ENCODE peak calls at places on chromosomes 1 and 21, in four cellular contexts. L is hepatocyte, H is fibroblast of mammary gland, Y is fibroblast of the aortic adventitia. I is an unnamed sample.

GRCh38 chr1:214124915-214125314 is 137.1 kb downstream of the PROX1 start:
- DNase-seq in H (no peak), L (no peak), Y (no peak), I (no peak)

GRCh38 chr1:24551290-24551859 is 4.5 kb upstream of the NCMAP start:
- DNase-seq in Y (no peak), H (no peak), L (no peak), I (no peak)

GRCh38 chr1:59243544-59243943 is 53.4 kb upstream of the FGGY start:
- DNase-seq in Y (no peak), L (no peak), H (no peak), I (no peak)

GRCh38 chr21:15659768-15660423 is 69.9 kb upstream of the USP25 start:
- DNase-seq in Y (no peak), L (peak), H (peak), I (no peak)

GRCh38 chr1:227898502-227899140 is 49.1 kb downstream of the WNT9A start:
- DNase-seq in L (no peak), Y (no peak), H (no peak), I (no peak)

GRCh38 chr1:198423701-198424100 is 116.8 kb downstream of the ATP6V1G3 start:
- DNase-seq in L (no peak), H (no peak), Y (no peak), I (no peak)

GRCh38 chr21:44300262-44300959 is 558 bp downstream of the PFKL start:
- DNase-seq in Y (peak), L (peak), H (peak), I (peak)

GRCh38 chr1:58852731-58853485 is 69.1 kb upstream of the JUN start:
- DNase-seq in Y (no peak), H (no peak), L (no peak), I (no peak)

GRCh38 chr1:226883630-226884029 is 13.2 kb downstream of the PSEN2 start:
- DNase-seq in L (no peak), Y (no peak), H (no peak), I (no peak)

GRCh38 chr1:10932088-10932487 is 80.4 kb upstream of the TARDBP start:
- DNase-seq in H (no peak), Y (no peak), L (no peak), I (no peak)

GRCh38 chr1:85148524-85149250 is 52.1 kb downstream of the SYDE2 start:
- DNase-seq in L (no peak), Y (peak), H (peak), I (peak)

GRCh38 chr1:226109829-226110248 is 47.3 kb downstream of the H3-3A start:
- DNase-seq in L (peak), H (peak), Y (peak), I (peak)

GRCh38 chr1:183327429-183328290 is 90.5 kb downstream of the NMNAT2 start:
- DNase-seq in Y (peak), L (no peak), H (peak), I (no peak)

GRCh38 chr1:212683357-212683722 is 16.3 kb downstream of the BATF3 start:
- DNase-seq in H (no peak), L (no peak), Y (no peak), I (no peak)

GRCh38 chr1:227356582-227357228 is 38.4 kb upstream of the CDC42BPA start:
- DNase-seq in L (peak), Y (peak), H (no peak), I (peak)

GRCh38 chr1:204128464-204128963 is 23.3 kb downstream of the ETNK2 start:
- DNase-seq in H (peak), Y (no peak), L (no peak), I (no peak)
- TF ChIP-seq CTCF in H (no peak), Y (no peak), L (no peak), I (no peak)

DNA sequence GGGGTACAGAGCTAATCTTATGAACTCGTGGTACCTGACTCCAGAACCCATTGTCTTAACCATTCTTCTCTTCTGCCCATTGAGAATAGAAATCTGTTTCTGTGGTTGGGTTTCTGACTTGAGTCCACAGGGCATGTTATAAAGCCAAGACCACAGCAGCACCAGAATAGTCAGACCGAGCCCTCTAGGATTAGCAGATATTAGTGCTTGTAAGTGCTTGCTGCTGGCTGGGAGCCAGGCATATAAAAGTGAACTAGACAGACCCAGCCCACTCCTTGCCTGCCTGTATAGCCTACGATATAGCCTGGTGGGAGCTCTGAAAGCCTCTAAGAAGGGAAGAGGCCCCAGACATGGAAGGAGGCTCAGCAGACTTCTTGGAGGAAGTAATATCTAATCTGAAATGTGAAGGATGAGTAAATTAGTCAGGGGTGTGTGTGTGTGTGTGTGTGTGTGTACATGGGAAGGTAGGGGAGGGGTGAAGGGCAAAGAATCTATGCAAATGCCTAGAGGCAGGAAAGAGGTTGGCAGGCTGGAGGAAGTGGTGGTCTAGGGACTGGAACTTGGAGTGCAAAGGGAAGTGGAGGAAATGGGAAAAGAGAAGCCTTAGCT is 169.4 kb downstream of the LMX1A start:
- DNase-seq in Y (no peak), L (peak), H (no peak), I (no peak)
- H3K4me3 ChIP-seq in Y (no peak), L (no peak), H (no peak), I (no peak)

DNA sequence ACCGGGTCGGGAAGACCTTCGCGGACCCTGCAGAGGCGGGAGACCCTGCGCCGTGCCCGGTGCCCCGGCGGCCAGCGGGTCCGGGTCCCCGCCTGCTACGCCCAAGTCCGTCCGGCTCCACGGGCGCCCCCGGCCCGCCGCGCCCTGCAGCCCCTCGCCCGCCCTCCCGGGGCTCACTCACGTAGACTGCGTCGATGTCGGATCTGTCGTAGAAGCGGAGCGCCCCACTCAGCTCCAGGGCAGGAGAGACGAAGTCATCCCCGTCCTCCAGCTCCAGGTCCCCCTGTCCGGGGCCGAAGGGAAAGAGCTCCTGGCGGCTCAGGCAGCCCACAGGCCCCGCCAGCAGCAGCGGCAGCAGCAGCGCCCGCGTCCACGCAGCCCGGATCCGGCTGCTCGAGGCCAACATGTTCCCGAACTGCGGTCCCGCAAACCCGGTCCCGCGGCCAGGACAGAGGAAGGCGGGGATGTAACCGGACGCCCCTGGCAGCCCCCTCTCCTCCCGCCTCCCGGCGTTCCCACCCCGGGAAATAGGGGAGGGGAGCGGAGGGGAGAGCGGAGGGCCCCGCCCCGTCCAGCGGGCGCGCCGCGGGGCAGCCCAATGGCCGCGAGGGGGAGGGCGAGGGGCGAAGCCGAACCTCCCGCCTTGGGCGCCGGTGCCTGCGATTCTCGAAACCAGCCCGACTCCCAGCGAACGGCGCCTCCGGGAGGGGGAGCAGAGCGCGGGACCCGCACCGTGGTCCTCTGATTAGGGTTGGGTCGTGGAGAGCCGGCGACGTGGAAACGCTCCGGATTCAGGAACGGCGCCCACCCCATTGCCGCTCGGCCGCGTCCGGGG is at the start of gene NID1:
- DNase-seq in H (peak), Y (peak), L (peak), I (peak)
- TF ChIP-seq CTCF in H (no peak), Y (peak), L (peak), I (no peak)

GRCh38 chr1:156676450-156676819 is 772 bp downstream of the NES start:
- DNase-seq in H (no peak), Y (no peak), L (no peak), I (no peak)

GRCh38 chr1:156676820-156677615 is at the start of gene NES:
- DNase-seq in H (peak), Y (peak), L (peak), I (peak)

GRCh38 chr1:156675715-156676311 is 1.4 kb downstream of the NES start:
- DNase-seq in H (no peak), Y (no peak), L (no peak), I (no peak)

GRCh38 chr1:156680056-156680455 is 2.8 kb upstream of the NES start:
- DNase-seq in Y (no peak), H (no peak), L (no peak), I (no peak)

DNA sequence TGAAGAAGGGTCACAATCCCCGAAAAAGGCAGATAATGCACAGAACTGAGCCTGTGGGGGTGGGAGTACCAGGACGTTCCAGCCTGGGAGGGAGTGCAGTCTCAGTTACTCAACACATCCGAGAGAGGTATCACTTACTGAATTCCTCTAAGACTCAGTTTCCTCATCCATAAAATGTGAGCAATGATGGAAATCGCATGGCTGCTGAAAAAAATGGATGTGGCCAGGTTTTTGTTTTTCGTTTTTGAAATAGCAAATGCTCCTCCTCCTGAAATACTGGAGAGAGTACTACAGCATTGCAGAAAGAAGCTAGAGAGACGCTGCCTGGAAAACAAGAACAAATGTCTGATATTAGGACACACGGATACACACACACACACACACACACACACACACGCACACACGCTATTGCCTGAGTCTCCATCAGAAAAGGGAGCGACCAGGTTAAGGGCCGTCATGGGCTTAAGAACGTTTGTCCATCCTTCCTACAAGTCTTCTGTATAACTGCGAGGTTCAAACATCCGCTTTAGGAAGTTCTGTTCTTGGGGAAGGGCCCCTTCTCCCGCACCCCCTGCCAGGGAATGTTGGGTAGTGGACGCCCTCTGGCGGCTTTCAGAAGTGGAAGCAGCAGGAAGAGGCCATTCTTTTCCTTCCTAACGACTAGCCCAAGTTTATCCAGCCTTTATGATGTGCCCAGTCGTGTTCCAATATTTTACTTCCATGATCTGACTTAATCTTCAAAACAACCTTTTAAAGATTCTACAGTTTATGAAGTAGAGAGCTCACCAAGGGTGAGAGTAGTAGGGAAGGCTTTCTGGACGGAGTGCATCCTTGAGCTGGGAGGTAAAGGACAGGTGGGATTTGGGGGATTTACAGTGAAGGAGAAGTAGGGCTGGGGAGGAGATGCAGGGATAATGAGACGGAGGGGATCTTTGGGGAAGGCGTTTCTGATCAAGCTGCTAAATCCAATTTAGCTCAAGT is 699 bp upstream of the NES start:
- DNase-seq in Y (peak), L (peak), H (peak), I (peak)
- H3K4me3 ChIP-seq in Y (peak), L (peak), H (peak), I (peak)

GRCh38 chr1:28631713-28632112 is 11.2 kb downstream of the TAF12 start:
- DNase-seq in H (no peak), L (no peak), Y (no peak), I (no peak)

DNA sequence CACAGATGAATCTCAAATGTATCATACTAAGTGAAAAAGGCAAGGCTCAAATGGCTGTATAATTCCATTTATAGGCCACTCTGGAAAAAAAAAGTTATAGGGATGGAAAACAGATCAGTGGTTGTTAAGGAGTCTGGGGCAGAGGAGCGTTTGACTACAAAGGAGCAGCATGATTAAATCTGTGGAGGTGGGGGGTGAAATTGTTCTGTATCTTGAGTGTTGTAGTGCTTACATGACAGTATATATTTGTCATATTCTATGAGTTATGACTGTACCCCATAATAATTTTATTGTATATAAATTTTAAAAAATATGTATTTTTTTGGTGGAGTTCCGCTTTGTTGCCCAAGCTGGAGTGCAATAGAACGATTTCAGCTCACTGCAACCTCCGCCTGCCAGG is 10.3 kb downstream of the TAF12 start:
- DNase-seq in H (no peak), Y (no peak), L (no peak), I (no peak)
- TF ChIP-seq CTCF in H (no peak), Y (no peak), L (no peak), I (no peak)

GRCh38 chr1:158998037-158998780 is 11.5 kb upstream of the IFI16 start:
- DNase-seq in H (no peak), L (no peak), Y (no peak), I (no peak)
- H3K4me3 ChIP-seq in H (no peak), L (no peak), Y (no peak), I (no peak)

DNA sequence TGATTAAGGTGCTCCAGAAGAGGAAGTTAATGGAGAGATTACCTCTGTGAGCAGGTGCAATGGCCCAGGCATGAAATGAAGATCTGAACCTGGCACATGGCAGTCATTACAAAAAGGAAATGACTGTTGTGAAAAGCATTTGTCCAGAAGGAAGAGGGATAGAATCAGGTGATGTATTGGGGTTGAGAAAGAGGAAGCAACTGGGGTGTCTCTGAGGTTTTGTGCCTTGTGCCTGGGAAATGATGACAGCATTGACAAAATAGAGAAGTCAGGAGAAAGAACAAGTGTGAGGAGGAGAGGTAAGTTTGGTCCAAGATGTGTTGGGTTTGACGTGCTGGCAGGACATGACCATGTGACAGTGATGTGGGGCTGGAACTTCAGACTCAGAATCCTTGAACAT is 5.6 kb downstream of the CRCT1 start:
- DNase-seq in L (no peak), Y (no peak), H (no peak), I (no peak)
- TF ChIP-seq CTCF in L (no peak), Y (no peak), H (no peak), I (no peak)

DNA sequence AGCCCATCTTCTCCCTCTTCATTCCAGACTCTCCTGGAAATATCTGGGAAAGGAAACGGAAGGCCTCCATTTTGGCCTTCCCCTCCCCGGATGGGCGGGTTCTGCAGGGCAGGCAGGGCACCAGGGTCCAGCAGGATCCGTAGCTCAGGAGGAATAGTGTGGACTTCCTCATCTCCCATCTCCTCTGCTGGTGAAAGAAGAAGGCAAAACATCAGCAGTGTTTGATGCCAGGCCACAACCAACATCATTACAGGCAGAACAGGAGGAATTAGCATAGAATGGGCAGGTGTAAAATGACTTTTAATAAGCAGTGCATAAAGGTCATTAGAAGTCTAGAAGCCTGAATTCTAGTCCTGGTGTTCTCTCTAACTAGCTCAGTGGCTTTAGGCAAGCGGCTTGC is 165.9 kb downstream of the TGFBR3 start:
- DNase-seq in H (no peak), Y (no peak), L (no peak), I (no peak)
- H3K4me3 ChIP-seq in H (no peak), Y (no peak), L (no peak), I (no peak)